ENCODE peak calls at places on chromosomes 2 and 18, in nine cellular contexts. J is GM12865, F is ovary, Z is foreskin fibroblast, O is neural crest cell, K is A549, S is IMR-90, R is transverse colon, T is OCI-LY7. M is an unnamed sample.

GRCh38 chr18:3261393-3262233 is at the start of gene MYL12B:
- DNase-seq in R (peak), K (peak), Z (peak), J (peak), O (peak), F (peak), T (peak), S (peak), M (peak)

GRCh38 chr2:116952254-116952653 is 862.2 kb upstream of the DDX18 start:
- DNase-seq in R (peak), K (no peak), Z (no peak), S (no peak), O (no peak), T (no peak), F (no peak), J (no peak), M (no peak)

GRCh38 chr2:45882707-45883106 is 231.2 kb downstream of the PRKCE start:
- DNase-seq in Z (peak), K (no peak), T (no peak), R (peak), O (no peak), F (peak), J (no peak), S (no peak), M (no peak)

GRCh38 chr2:237235383-237236095 is 149.8 kb downstream of the COPS8 start:
- DNase-seq in S (peak), R (peak), K (no peak), F (peak), J (no peak), T (no peak), Z (peak), O (no peak), M (no peak)

GRCh38 chr2:126753501-126754212 is 97.7 kb downstream of the GYPC start:
- DNase-seq in O (no peak), F (no peak), Z (no peak), R (no peak), S (no peak), T (no peak), K (no peak), J (no peak), M (no peak)

GRCh38 chr18:74450626-74451025 is 6.5 kb downstream of the DIPK1C start:
- DNase-seq in S (no peak), Z (no peak), T (no peak), R (no peak), K (no peak), J (no peak), F (no peak), O (no peak), M (no peak)

GRCh38 chr2:63735931-63736820 is 105.5 kb upstream of the UGP2 start:
- DNase-seq in S (peak), O (no peak), Z (peak), R (no peak), F (no peak), K (no peak), J (no peak), T (no peak), M (no peak)

GRCh38 chr2:7999683-8000476 is 682.0 kb upstream of the ID2 start:
- DNase-seq in J (no peak), T (no peak), F (no peak), O (no peak), R (no peak), S (no peak), Z (peak), K (no peak), M (no peak)

GRCh38 chr18:811192-812122 is 585 bp downstream of the YES1 start:
- DNase-seq in O (no peak), Z (peak), T (no peak), K (peak), S (peak), J (peak), R (peak), F (peak), M (peak)

GRCh38 chr2:73227086-73227485 is 6.0 kb downstream of the PRADC1 start:
- DNase-seq in S (no peak), Z (no peak), J (no peak), R (no peak), K (no peak), F (no peak), T (no peak), O (no peak), M (no peak)

GRCh38 chr18:78082776-78083175 is 833.1 kb downstream of the GALR1 start:
- DNase-seq in Z (no peak), F (no peak), T (no peak), K (no peak), O (no peak), S (no peak), R (no peak), J (no peak), M (no peak)

GRCh38 chr2:105803773-105804172 is 59.1 kb downstream of the NCK2 start:
- DNase-seq in F (no peak), T (no peak), J (no peak), Z (no peak), S (no peak), O (no peak), R (no peak), K (no peak), M (no peak)
- TF ChIP-seq CTCF in F (no peak), T (no peak), J (no peak), Z (no peak), S (no peak), O (no peak), R (no peak), K (no peak), M (no peak)

GRCh38 chr18:40413160-40413559 is 1541.9 kb upstream of the PIK3C3 start:
- DNase-seq in F (no peak), O (peak), Z (peak), R (peak), K (no peak), J (no peak), T (no peak), S (peak), M (peak)
- TF ChIP-seq CTCF in F (no peak), O (peak), Z (peak), R (peak), K (no peak), J (no peak), T (no peak), S (peak), M (no peak)

GRCh38 chr2:55618025-55618648 is 715 bp upstream of the PPP4R3B start:
- DNase-seq in K (no peak), Z (no peak), O (no peak), J (peak), F (peak), T (peak), R (no peak), S (peak), M (no peak)
- TF ChIP-seq CTCF in K (no peak), Z (no peak), O (no peak), J (no peak), F (no peak), T (no peak), R (no peak), S (no peak), M (peak)

GRCh38 chr2:25276569-25277465 is 64.9 kb downstream of the DNMT3A start:
- DNase-seq in S (no peak), F (peak), Z (peak), T (peak), R (peak), K (peak), O (peak), J (peak), M (peak)
- TF ChIP-seq CTCF in S (peak), F (no peak), Z (peak), T (peak), R (peak), K (peak), O (peak), J (peak), M (peak)

GRCh38 chr2:205323929-205324328 is 358.4 kb upstream of the NRP2 start:
- DNase-seq in R (no peak), J (peak), O (no peak), F (no peak), S (no peak), K (no peak), T (peak), Z (peak), M (no peak)
- TF ChIP-seq CTCF in R (peak), J (peak), O (peak), F (no peak), S (peak), K (no peak), T (peak), Z (peak), M (peak)

DNA sequence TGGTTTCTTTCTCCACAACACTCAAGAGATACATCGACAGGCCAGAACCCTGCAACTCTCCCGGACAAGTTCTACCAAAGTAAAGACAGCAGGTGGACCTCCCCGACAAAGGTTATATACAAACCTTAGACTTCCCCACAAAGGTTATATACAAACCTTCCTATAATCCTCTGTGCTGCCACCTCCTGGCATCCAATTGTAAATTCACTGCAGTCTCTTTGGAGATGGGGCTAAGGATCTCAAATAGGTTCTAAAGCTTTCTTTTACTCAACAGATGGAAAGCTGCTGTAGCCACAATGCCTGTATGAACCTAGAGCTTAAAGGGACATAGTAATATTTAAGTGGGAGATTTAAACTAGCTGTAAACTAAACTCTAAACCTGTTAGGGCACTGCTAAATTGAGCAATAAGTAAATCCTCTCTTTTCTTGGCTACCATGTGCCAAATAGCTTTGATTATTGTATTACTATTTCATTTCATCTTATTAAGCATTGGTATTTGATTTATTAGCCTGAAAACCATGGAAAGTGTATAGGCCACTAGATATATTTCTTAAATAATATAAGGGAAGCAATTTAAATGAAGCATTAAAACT is 9.8 kb upstream of the MREG start:
- DNase-seq in R (peak), O (peak), K (peak), S (peak), T (peak), Z (peak), J (peak), F (no peak), M (peak)
- TF ChIP-seq CTCF in R (peak), O (peak), K (peak), S (peak), T (peak), Z (peak), J (peak), F (no peak), M (no peak)

GRCh38 chr18:62802523-62802922 is 87.2 kb downstream of the PHLPP1 start:
- DNase-seq in K (no peak), S (no peak), O (no peak), Z (no peak), J (no peak), R (no peak), T (peak), F (no peak), M (no peak)
- TF ChIP-seq CTCF in K (peak), S (no peak), O (no peak), Z (no peak), J (no peak), R (peak), T (peak), F (no peak), M (no peak)

M was measured in endothelial cell.